ENCODE peak calls at places on chromosomes 3 and 15, in five cellular contexts. N is esophagus muscularis mucosa; L is NCI-H345; M is iPS-NIHi11; O is activated naive CD8-positive, alpha-beta T cell treated with anti-CD3 and anti-CD28 coated beads for 36 hours. R is an unnamed sample.

GRCh38 chr15:71231678-71232224 is 116.5 kb downstream of the THSD4 start:
- DNase-seq in N (no peak), L (no peak), M (no peak), O (no peak), R (no peak)

GRCh38 chr15:80507131-80507530 is 102.9 kb downstream of the ARNT2 start:
- DNase-seq in N (no peak), L (no peak), M (no peak), O (no peak), R (no peak)

GRCh38 chr3:73060302-73060723 is 1.1 kb upstream of the EBLN2 start:
- DNase-seq in N (no peak), L (no peak), M (no peak), O (no peak), R (no peak)

GRCh38 chr3:160856450-160856849 is 100.4 kb downstream of the PPM1L start:
- DNase-seq in N (no peak), L (no peak), M (no peak), O (no peak), R (peak)

GRCh38 chr3:8482263-8482662 is 19.4 kb upstream of the LMCD1 start:
- DNase-seq in N (no peak), L (no peak), M (no peak), O (no peak), R (peak)

GRCh38 chr3:31407665-31408064 is 125.1 kb upstream of the STT3B start:
- DNase-seq in N (no peak), L (no peak), M (no peak), O (no peak), R (no peak)

GRCh38 chr15:34241376-34242350 is 16.8 kb downstream of the EMC4 start:
- DNase-seq in N (no peak), L (no peak), M (peak), O (no peak), R (no peak)

GRCh38 chr3:111331306-111331705 is 210.7 kb upstream of the CD96 start:
- DNase-seq in N (no peak), L (no peak), M (no peak), O (no peak), R (no peak)

GRCh38 chr3:168312991-168313390 is 217.3 kb upstream of the GOLIM4 start:
- DNase-seq in N (no peak), L (no peak), M (no peak), O (no peak), R (no peak)

GRCh38 chr15:70267306-70267705 is 169.6 kb upstream of the TLE3 start:
- DNase-seq in N (no peak), L (no peak), M (no peak), O (no peak), R (no peak)

GRCh38 chr3:27253391-27253790 is 115.8 kb downstream of the NEK10 start:
- DNase-seq in N (no peak), L (no peak), M (no peak), O (no peak), R (no peak)

GRCh38 chr15:99486371-99487336 is 79.1 kb upstream of the MEF2A start:
- DNase-seq in N (no peak), L (peak), M (peak), O (peak), R (peak)

GRCh38 chr3:106750092-106750491 is 627.1 kb upstream of the CCDC54 start:
- DNase-seq in N (no peak), L (no peak), M (no peak), O (no peak), R (no peak)

GRCh38 chr15:68492855-68493254 is 60.9 kb upstream of the ITGA11 start:
- DNase-seq in N (no peak), L (no peak), M (no peak), O (no peak), R (no peak)

GRCh38 chr15:89845305-89845893 is 30.7 kb upstream of the ANPEP start:
- DNase-seq in N (no peak), L (no peak), M (no peak), O (no peak), R (no peak)

GRCh38 chr15:72902245-72902928 is 118.8 kb upstream of the ADPGK start:
- DNase-seq in N (no peak), L (no peak), M (no peak), O (no peak), R (no peak)

GRCh38 chr3:33417051-33417673 is 23.0 kb downstream of the UBP1 start:
- DNase-seq in N (no peak), L (no peak), M (no peak), O (no peak), R (no peak)

GRCh38 chr3:169667380-169667671 is 3.8 kb upstream of the MECOM start:
- DNase-seq in N (no peak), L (no peak), M (no peak), O (no peak), R (no peak)

GRCh38 chr15:99324082-99324620 is 72.9 kb downstream of the LRRC28 start:
- DNase-seq in N (no peak), L (no peak), M (peak), O (peak), R (no peak)

GRCh38 chr15:60582370-60583036 is 103.6 kb upstream of the ICE2 start:
- DNase-seq in N (no peak), L (no peak), M (no peak), O (peak), R (no peak)

GRCh38 chr3:3714572-3714971 is 84.7 kb upstream of the LRRN1 start:
- DNase-seq in N (no peak), L (no peak), M (no peak), O (no peak), R (no peak)

GRCh38 chr15:68019814-68020525 is 34.1 kb upstream of the PIAS1 start:
- DNase-seq in N (no peak), L (no peak), M (no peak), O (no peak), R (no peak)